ENCODE peak calls at places on chromosomes 13 and 19, in five cellular contexts. W is astrocyte, U is IMR-90, H is SK-N-SH, E is neural progenitor cell. X is an unnamed sample.

GRCh38 chr13:20425819-20426219 is 99.8 kb downstream of the CRYL1 start:
- DNase-seq in U (no peak), E (no peak), H (peak; percentile 39), W (no peak), X (no peak)

GRCh38 chr13:79462895-79463294 is 18.1 kb upstream of the NDFIP2 start:
- DNase-seq in U (no peak), E (no peak), W (no peak), H (no peak), X (no peak)

GRCh38 chr19:10874019-10874418 is 2.7 kb downstream of the CARM1 start:
- DNase-seq in W (no peak), H (no peak), E (no peak), U (no peak), X (no peak)

GRCh38 chr13:46392967-46393366 is 5.9 kb upstream of the RUBCNL start:
- DNase-seq in E (no peak), H (no peak), U (no peak), W (no peak), X (no peak)

GRCh38 chr13:20263393-20264044 is 31.4 kb upstream of the GJB6 start:
- DNase-seq in W (no peak), E (no peak), H (no peak), U (no peak), X (no peak)

GRCh38 chr13:34085199-34085598 is 267.2 kb downstream of the RFC3 start:
- DNase-seq in E (no peak), H (no peak), U (no peak), W (no peak), X (peak; percentile 70)

GRCh38 chr19:10604460-10604980 is 17.4 kb upstream of the AP1M2 start:
- DNase-seq in U (no peak), E (no peak), W (no peak), H (peak; percentile 20), X (no peak)

GRCh38 chr19:37932985-37933953 is 26.3 kb downstream of the SIPA1L3 start:
- DNase-seq in H (peak; percentile 35), E (peak; percentile 15), U (peak; percentile 61), W (peak; percentile 58), X (peak; percentile 19)

GRCh38 chr13:75761373-75761772 is 125.2 kb downstream of the LMO7 start:
- DNase-seq in H (no peak), U (no peak), E (no peak), W (no peak), X (no peak)

GRCh38 chr19:6765738-6766356 is 1.4 kb downstream of the SH2D3A start:
- DNase-seq in W (no peak), E (no peak), U (no peak), H (no peak), X (no peak)

GRCh38 chr19:16519230-16519687 is 23.0 kb downstream of the CHERP start:
- DNase-seq in W (no peak), E (no peak), H (peak; percentile 44), U (no peak), X (no peak)

GRCh38 chr19:16518483-16519229 is 22.5 kb downstream of the C19orf44 start:
- DNase-seq in E (no peak), H (peak; percentile 61), W (no peak), U (no peak), X (no peak)

GRCh38 chr19:16521715-16522289 is 20.4 kb downstream of the CHERP start:
- DNase-seq in U (no peak), H (no peak), E (no peak), W (no peak), X (no peak)

GRCh38 chr19:16520986-16521624 is 21.1 kb downstream of the CHERP start:
- DNase-seq in W (no peak), U (no peak), H (peak; percentile 33), E (no peak), X (no peak)

GRCh38 chr19:16520074-16520973 is 21.9 kb downstream of the CHERP start:
- DNase-seq in H (no peak), U (no peak), W (no peak), E (no peak), X (no peak)
- H3K9ac ChIP-seq in H (no peak overlapping the region), U (no peak overlapping the region), W (no peak overlapping the region), E (no peak overlapping the region), X (no peak overlapping the region)

DNA sequence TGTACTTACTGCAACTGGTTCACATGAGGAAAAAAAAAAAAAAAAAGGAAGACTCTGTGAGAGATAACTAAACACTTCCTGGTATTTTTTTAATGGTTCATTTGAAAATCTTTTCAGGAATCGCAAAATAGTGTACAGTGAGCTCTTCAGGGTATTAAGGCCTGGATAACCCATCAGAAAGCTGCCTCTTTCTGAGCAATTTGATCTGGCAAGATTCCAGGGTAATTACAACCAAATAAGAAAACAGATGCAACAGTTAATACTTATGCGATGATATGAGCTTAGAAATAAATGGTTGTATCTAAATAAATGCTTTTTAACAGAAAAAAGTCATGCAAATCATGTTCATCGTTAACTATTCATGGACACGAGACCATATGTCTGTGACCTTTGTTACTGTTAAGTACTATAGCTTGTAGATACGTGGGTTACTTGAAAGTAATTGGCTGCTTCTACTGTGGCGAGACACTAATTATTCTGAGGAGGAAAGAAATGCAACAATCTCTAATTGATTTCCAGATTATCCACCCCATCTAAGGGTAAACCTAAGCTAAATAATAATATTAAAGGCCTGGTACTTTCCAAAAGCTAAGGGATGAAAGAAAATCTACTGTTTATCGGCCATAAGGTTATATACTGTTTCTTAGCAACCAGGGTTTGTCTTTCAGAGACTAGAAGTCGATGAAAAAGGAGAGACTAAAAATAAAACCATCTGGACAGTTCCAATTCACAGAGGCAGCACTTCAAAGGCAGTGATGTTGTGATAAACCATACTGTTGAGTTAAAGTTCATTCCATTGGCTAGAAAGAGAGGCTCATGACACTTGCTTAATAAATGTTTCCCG is 1.7 kb downstream of the EPSTI1 start:
- DNase-seq in E (no peak), U (peak; percentile 57), W (no peak), H (peak; percentile 38), X (peak; percentile 50)
- H3K4me1 ChIP-seq in E (peaks cover 15% of the 10 kb centered on the region), U (peaks cover 2% of the 10 kb centered on the region), W (peaks cover 4% of the 10 kb centered on the region), H (no peaks in the 10 kb centered on the region), X (peaks cover 24% of the 10 kb centered on the region)

GRCh38 chr13:106685142-106685541 is 117.2 kb upstream of the ARGLU1 start:
- DNase-seq in U (no peak), E (peak; percentile 59), W (no peak), H (no peak), X (no peak)

GRCh38 chr13:106683918-106684317 is 116.0 kb upstream of the ARGLU1 start:
- DNase-seq in H (no peak), E (no peak), W (no peak), U (no peak), X (no peak)

GRCh38 chr13:106678646-106679045 is 110.7 kb upstream of the ARGLU1 start:
- DNase-seq in E (no peak), U (no peak), H (no peak), W (no peak), X (no peak)

GRCh38 chr13:106683179-106683578 is 115.2 kb upstream of the ARGLU1 start:
- DNase-seq in W (no peak), U (no peak), E (no peak), H (no peak), X (no peak)

DNA sequence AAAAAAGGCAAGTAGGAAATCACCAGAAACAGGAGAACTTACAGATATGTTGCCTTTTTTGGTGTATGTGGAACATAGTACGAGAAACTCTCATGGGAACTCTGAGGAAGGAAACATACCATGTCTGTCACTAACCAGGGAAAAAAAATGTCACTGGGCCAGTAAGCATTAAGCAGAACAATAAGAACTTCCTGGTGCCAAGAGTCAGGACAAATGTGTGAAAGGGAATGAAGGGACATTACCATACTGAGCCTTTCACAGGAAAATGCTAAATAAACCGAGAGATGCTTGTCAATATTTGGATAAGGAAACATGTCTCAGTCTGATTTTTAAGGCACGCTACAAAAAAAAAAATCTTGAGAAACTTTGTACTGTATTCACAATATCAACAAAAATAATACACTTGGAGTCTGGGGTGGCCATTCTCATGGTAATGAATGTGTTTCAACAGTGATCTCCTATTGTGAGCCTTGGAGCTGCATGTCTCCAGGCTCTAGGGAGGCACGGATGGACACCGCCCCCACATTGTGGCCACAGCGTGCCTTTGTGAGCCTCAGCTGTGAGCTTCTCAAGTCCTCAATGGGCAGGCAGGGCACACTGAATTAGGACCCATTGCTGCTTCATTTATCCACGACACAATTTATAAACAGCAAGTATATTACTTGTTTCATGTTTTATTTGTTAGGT is 113.0 kb upstream of the ARGLU1 start:
- DNase-seq in U (no peak), H (no peak), W (no peak), E (peak; percentile 94), X (no peak)
- H3K4me3 ChIP-seq in U (no peak overlapping the region), H (no peak overlapping the region), W (no peak overlapping the region), E (peak overlapping the region; percentile 36), X (no peak overlapping the region)

GRCh38 chr13:98169331-98169730 is 7.7 kb downstream of the RNF113B start:
- DNase-seq in H (no peak), U (no peak), W (no peak), E (no peak), X (no peak)
- H3K9ac ChIP-seq in H (no peak overlapping the region), U (no peak overlapping the region), W (no peak overlapping the region), E (no peak overlapping the region), X (no peak overlapping the region)

X was measured in adipocyte.